ENCODE peak calls at places on chromosomes 5 and 9, in six cellular contexts. W, P, J, O, M and I are unnamed samples.

GRCh38 chr5:18732556-18733479 is 1098.6 kb downstream of the TAF11L14 start:
- DNase-seq in W (no peak), P (no peak), J (no peak), O (no peak), M (no peak), I (no peak)

GRCh38 chr9:87765521-87765920 is 39.6 kb downstream of the CTSL start:
- DNase-seq in W (no peak), P (no peak), J (no peak), O (no peak), M (no peak), I (no peak)

GRCh38 chr5:170150713-170151104 is 45.0 kb downstream of the FOXI1 start:
- DNase-seq in W (no peak), P (no peak), J (no peak), O (no peak), M (no peak), I (no peak)

GRCh38 chr5:143108498-143109128 is 294.9 kb downstream of the NR3C1 start:
- DNase-seq in W (no peak), P (no peak), J (no peak), O (no peak), M (no peak), I (no peak)

GRCh38 chr5:106121972-106122605 is 1548.6 kb downstream of the EFNA5 start:
- DNase-seq in W (no peak), P (peak), J (no peak), O (peak), M (peak), I (peak)

GRCh38 chr5:74149395-74149794 is 491.1 kb downstream of the ENC1 start:
- DNase-seq in W (no peak), P (no peak), J (no peak), O (no peak), M (no peak), I (peak)

GRCh38 chr5:1731091-1731639 is 68.5 kb downstream of the MRPL36 start:
- DNase-seq in W (no peak), P (peak), J (no peak), O (no peak), M (no peak), I (no peak)

GRCh38 chr5:39093351-39093749 is 19.2 kb upstream of the RICTOR start:
- DNase-seq in W (no peak), P (no peak), J (no peak), O (peak), M (no peak), I (peak)

GRCh38 chr5:79878721-79879336 is 112.2 kb downstream of the MTX3 start:
- DNase-seq in W (peak), P (peak), J (no peak), O (peak), M (no peak), I (no peak)

GRCh38 chr9:81389569-81389993 is 299.8 kb downstream of the TLE1 start:
- DNase-seq in W (no peak), P (no peak), J (no peak), O (peak), M (peak), I (peak)

GRCh38 chr5:39671421-39672110 is 246.8 kb upstream of the DAB2 start:
- DNase-seq in W (no peak), P (no peak), J (no peak), O (no peak), M (no peak), I (no peak)

GRCh38 chr5:34903260-34903659 is 12.0 kb downstream of the RAD1 start:
- DNase-seq in W (no peak), P (no peak), J (no peak), O (no peak), M (no peak), I (no peak)

GRCh38 chr5:20572560-20572959 is 584.6 kb upstream of the CDH18 start:
- DNase-seq in W (no peak), P (no peak), J (no peak), O (peak), M (no peak), I (peak)

GRCh38 chr5:109195667-109196066 is 214.1 kb downstream of the PJA2 start:
- DNase-seq in W (no peak), P (no peak), J (no peak), O (no peak), M (no peak), I (no peak)
- H3K14ac ChIP-seq in W (no peak), P (no peak), J (no peak), O (no peak), M (no peak), I (no peak)

GRCh38 chr5:119398713-119399492 is 43.1 kb downstream of the TNFAIP8 start:
- DNase-seq in W (no peak), P (no peak), J (no peak), O (no peak), M (no peak), I (no peak)
- H3K4ac ChIP-seq in W (no peak), P (no peak), J (no peak), O (no peak), M (no peak), I (peak)

DNA sequence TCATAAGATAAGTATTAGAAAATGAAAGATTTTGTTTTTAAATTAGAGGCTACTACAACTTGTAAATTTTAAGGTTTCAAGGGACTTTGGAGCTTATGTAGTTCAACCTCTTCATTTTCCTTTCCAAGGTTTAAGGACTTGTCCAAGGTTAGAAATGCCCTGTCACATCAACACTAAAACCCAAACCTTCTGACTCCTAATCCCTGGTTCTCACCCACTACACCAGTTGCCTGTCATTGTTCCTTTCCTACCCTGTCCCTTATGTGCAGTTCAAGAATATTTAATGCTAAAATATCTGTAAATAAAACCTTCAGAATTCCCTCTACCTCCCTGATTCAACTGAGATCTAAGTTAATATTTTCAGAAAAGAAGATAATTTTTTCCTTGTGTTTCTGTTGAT is 206.4 kb downstream of the NFIB start:
- DNase-seq in W (no peak), P (no peak), J (no peak), O (no peak), M (no peak), I (no peak)
- H3K14ac ChIP-seq in W (no peak), P (no peak), J (no peak), O (no peak), M (no peak), I (no peak)

DNA sequence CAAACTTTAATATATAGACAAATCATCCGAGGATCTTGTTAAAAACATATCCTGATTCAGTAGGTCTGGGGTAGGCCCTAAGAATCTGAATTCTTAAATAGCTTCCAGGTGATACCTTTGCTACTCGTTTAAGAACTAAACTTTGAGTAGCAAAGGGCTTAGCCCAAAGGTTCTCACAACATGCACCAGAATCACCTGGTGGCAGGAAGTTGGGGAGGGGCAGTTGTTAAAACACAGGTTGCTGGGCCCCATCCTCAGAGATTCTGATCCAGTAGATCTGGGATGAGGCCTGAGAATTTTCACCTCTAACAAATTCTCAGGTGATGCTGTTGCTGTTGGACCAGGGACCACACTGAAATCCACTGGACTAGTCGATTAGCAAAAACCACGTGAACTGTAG is 20.0 kb upstream of the RGMB start:
- DNase-seq in W (no peak), P (peak), J (no peak), O (no peak), M (no peak), I (no peak)
- H3K4ac ChIP-seq in W (no peak), P (no peak), J (no peak), O (no peak), M (no peak), I (no peak)

DNA sequence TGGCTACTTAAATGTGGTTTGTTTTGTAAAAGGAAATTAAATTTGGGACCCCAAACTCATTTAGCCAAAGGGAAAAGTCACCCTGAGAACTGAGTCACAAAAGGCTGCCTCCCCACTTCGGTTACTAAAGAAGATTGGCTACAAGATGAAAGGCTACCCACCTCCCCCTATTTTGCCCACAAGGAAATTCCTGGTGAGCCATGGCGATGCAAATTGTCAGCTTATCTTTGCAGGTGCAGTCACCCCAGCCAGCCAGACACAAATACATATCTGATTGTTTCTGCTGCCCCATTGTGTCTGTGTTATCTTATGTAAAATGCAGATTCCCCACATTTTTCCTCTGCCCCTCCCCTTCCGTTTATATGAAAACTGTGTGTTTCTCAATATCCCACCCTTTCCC is 8.9 kb downstream of the PAEP start:
- DNase-seq in W (no peak), P (no peak), J (no peak), O (no peak), M (no peak), I (no peak)
- H3K14ac ChIP-seq in W (no peak), P (no peak), J (no peak), O (no peak), M (no peak), I (no peak)

GRCh38 chr9:137550241-137550621 is at the start of gene PNPLA7:
- DNase-seq in W (peak), P (peak), J (peak), O (peak), M (peak), I (peak)

GRCh38 chr9:137550958-137551655 is 572 bp upstream of the MRPL41 start:
- DNase-seq in W (peak), P (peak), J (peak), O (peak), M (peak), I (peak)

GRCh38 chr9:137555179-137555578 is 3.5 kb downstream of the MRPL41 start:
- DNase-seq in W (no peak), P (no peak), J (no peak), O (no peak), M (no peak), I (no peak)

GRCh38 chr9:137554349-137554748 is 2.7 kb downstream of the MRPL41 start:
- DNase-seq in W (no peak), P (no peak), J (no peak), O (no peak), M (no peak), I (no peak)

GRCh38 chr9:137551656-137552534 is at the start of gene MRPL41:
- DNase-seq in W (peak), P (peak), J (peak), O (peak), M (peak), I (peak)
- H3K4ac ChIP-seq in W (peak), P (no peak), J (peak), O (peak), M (peak), I (peak)

GRCh38 chr9:2635922-2636321 is 14.3 kb downstream of the VLDLR start:
- DNase-seq in W (no peak), P (no peak), J (no peak), O (no peak), M (no peak), I (no peak)
- H3K14ac ChIP-seq in W (no peak), P (no peak), J (no peak), O (no peak), M (no peak), I (no peak)

GRCh38 chr5:78327761-78328510 is 32.5 kb upstream of the SCAMP1 start:
- DNase-seq in W (no peak), P (no peak), J (no peak), O (no peak), M (no peak), I (no peak)
- H3K4ac ChIP-seq in W (no peak), P (no peak), J (no peak), O (no peak), M (no peak), I (no peak)

GRCh38 chr5:103866169-103866568 is 303.6 kb upstream of the NUDT12 start:
- DNase-seq in W (no peak), P (no peak), J (no peak), O (no peak), M (no peak), I (peak)
- H3K14ac ChIP-seq in W (no peak), P (no peak), J (no peak), O (no peak), M (no peak), I (no peak)

GRCh38 chr9:35729700-35730485 is 2.1 kb downstream of the TLN1 start:
- DNase-seq in W (no peak), P (peak), J (peak), O (peak), M (no peak), I (peak)

GRCh38 chr9:35730486-35730854 is 1.5 kb downstream of the TLN1 start:
- DNase-seq in W (no peak), P (no peak), J (no peak), O (no peak), M (no peak), I (no peak)

GRCh38 chr9:35732185-35733108 is at the start of the genes CREB3 and TLN1:
- DNase-seq in W (peak), P (peak), J (peak), O (peak), M (peak), I (peak)

GRCh38 chr9:35733109-35733541 is 659 bp downstream of the CREB3 start:
- DNase-seq in W (peak), P (peak), J (peak), O (peak), M (no peak), I (peak)

GRCh38 chr9:35731415-35732184 is 395 bp downstream of the TLN1 start:
- DNase-seq in W (no peak), P (no peak), J (peak), O (no peak), M (peak), I (no peak)
- H3K4ac ChIP-seq in W (peak), P (no peak), J (no peak), O (peak), M (peak), I (peak)